ENCODE peak calls at places on chromosomes 13 and 19, in four cellular contexts. Z is SW 1271, X is head of caudate nucleus, J is lung microvascular endothelial cell. H is an unnamed sample.

GRCh38 chr19:2055871-2056809 is 5.1 kb upstream of the MKNK2 start:
- DNase-seq in Z (peak; percentile 63), X (no peak), J (peak; percentile 70), H (peak; percentile 56)

GRCh38 chr13:49693191-49693733 is 2.0 kb upstream of the EBPL start:
- DNase-seq in Z (peak; percentile 12), X (no peak), J (peak; percentile 68), H (peak; percentile 80)

GRCh38 chr13:99316657-99317244 is 9.6 kb upstream of the GPR183 start:
- DNase-seq in Z (no peak), X (no peak), J (peak; percentile 82), H (no peak)

GRCh38 chr13:36412736-36413135 is 19.6 kb upstream of the CCNA1 start:
- DNase-seq in Z (no peak), X (no peak), J (no peak), H (no peak)

GRCh38 chr13:63501702-63502101 is 2086.1 kb upstream of the PCDH20 start:
- DNase-seq in Z (no peak), X (no peak), J (no peak), H (no peak)

GRCh38 chr19:50167314-50167721 is 4.2 kb upstream of the IZUMO2 start:
- DNase-seq in Z (no peak), X (no peak), J (peak; percentile 72), H (no peak)

GRCh38 chr19:41917676-41918075 is 10.6 kb downstream of the ERFL start:
- DNase-seq in Z (no peak), X (no peak), J (no peak), H (no peak)

GRCh38 chr19:32373614-32374295 is 28.3 kb downstream of the ZNF507 start:
- DNase-seq in Z (peak; percentile 99), X (no peak), J (peak; percentile 95), H (peak; percentile 96)

GRCh38 chr13:23966691-23967615 is 69.7 kb upstream of the C1QTNF9B start:
- DNase-seq in Z (no peak), X (no peak), J (peak; percentile 5), H (no peak)

GRCh38 chr13:29918845-29919244 is 68.4 kb upstream of the UBL3 start:
- DNase-seq in Z (no peak), X (no peak), J (peak; percentile 63), H (no peak)

GRCh38 chr13:110519046-110519445 is 42.5 kb downstream of the RAB20 start:
- DNase-seq in Z (no peak), X (no peak), J (no peak), H (no peak)

GRCh38 chr19:7918615-7919421 is 1.3 kb upstream of the SNAPC2 start:
- DNase-seq in Z (no peak), X (no peak), J (no peak), H (no peak)

GRCh38 chr19:18871543-18871942 is 24.4 kb downstream of the CERS1 start:
- DNase-seq in Z (no peak), X (no peak), J (no peak), H (no peak)

GRCh38 chr13:99709134-99709533 is 207.9 kb downstream of the TM9SF2 start:
- DNase-seq in Z (no peak), X (no peak), J (no peak), H (no peak)

GRCh38 chr13:44759723-44760360 is 183.7 kb upstream of the TSC22D1 start:
- DNase-seq in Z (no peak), X (no peak), J (no peak), H (no peak)

GRCh38 chr13:54945978-54946377 is 1917.4 kb downstream of the OLFM4 start:
- DNase-seq in Z (no peak), X (no peak), J (no peak), H (no peak)

GRCh38 chr13:52921194-52921593 is 72.8 kb upstream of the PCDH8 start:
- DNase-seq in Z (no peak), X (no peak), J (no peak), H (no peak)

GRCh38 chr13:65990684-65991083 is 1239.5 kb downstream of the PCDH9 start:
- DNase-seq in Z (no peak), X (no peak), J (no peak), H (no peak)

H was measured in endothelial cell of umbilical vein.